ENCODE peak calls at places on chromosome 5, in seven cellular contexts. O is sigmoid colon, H is cardiac fibroblast, T is body of pancreas, B is uterus, D is HepG2, X is colonic mucosa. P is an unnamed sample.

GRCh38 chr5:124581866-124582650 is 164.4 kb downstream of the ZNF608 start:
- DNase-seq in X (no peak), H (no peak), T (no peak), O (no peak), D (no peak), B (no peak), P (no peak)

GRCh38 chr5:78974011-78974410 is 11.1 kb downstream of the ARSB start:
- DNase-seq in O (no peak), B (no peak), H (no peak), X (no peak), D (no peak), T (no peak), P (no peak)

GRCh38 chr5:57598756-57599155 is 116.1 kb upstream of the ACTBL2 start:
- DNase-seq in D (no peak), H (peak; percentile 88), T (no peak), B (no peak), X (no peak), O (no peak), P (peak; percentile 11)

GRCh38 chr5:166561759-166562158 is 1729.7 kb upstream of the WWC1 start:
- DNase-seq in O (no peak), X (no peak), B (no peak), T (no peak), D (no peak), H (peak; percentile 31), P (no peak)

GRCh38 chr5:111478898-111479297 is 33.4 kb downstream of the STARD4 start:
- DNase-seq in X (no peak), H (no peak), D (no peak), B (no peak), O (no peak), T (no peak), P (no peak)

GRCh38 chr5:4572297-4572696 is 567.8 kb upstream of the ADAMTS16 start:
- DNase-seq in B (no peak), T (no peak), X (no peak), D (no peak), O (no peak), H (no peak), P (no peak)

GRCh38 chr5:8628521-8628920 is 759.6 kb downstream of the MTRR start:
- DNase-seq in T (no peak), O (no peak), X (no peak), H (no peak), B (no peak), D (no peak), P (no peak)

GRCh38 chr5:76106149-76106548 is 23.0 kb downstream of the SV2C start:
- DNase-seq in T (no peak), H (no peak), D (no peak), B (no peak), X (no peak), O (no peak), P (no peak)

GRCh38 chr5:13957032-13957645 is 12.7 kb upstream of the DNAH5 start:
- DNase-seq in D (peak; percentile 54), X (no peak), T (peak; percentile 37), H (peak; percentile 77), B (no peak), O (no peak), P (peak; percentile 24)

GRCh38 chr5:21823588-21823987 is 1029.6 kb downstream of the CDH12 start:
- DNase-seq in H (peak; percentile 61), B (no peak), X (no peak), T (no peak), D (no peak), O (no peak), P (no peak)

GRCh38 chr5:38463634-38464521 is 92.6 kb downstream of the LIFR start:
- DNase-seq in X (no peak), T (peak; percentile 38), B (peak; percentile 40), H (peak; percentile 93), O (peak; percentile 74), D (peak; percentile 83), P (peak; percentile 67)

GRCh38 chr5:138180183-138180782 is 1.4 kb downstream of the KIF20A start:
- DNase-seq in D (peak; percentile 73), X (no peak), H (peak; percentile 78), B (no peak), T (no peak), O (no peak), P (peak; percentile 54)

GRCh38 chr5:55668356-55668755 is 43.8 kb downstream of the SLC38A9 start:
- DNase-seq in H (peak; percentile 88), B (no peak), D (no peak), X (no peak), O (no peak), T (no peak), P (peak; percentile 72)

GRCh38 chr5:121698690-121699089 is 153.0 kb upstream of the FTMT start:
- DNase-seq in H (no peak), T (no peak), O (no peak), X (no peak), B (no peak), D (no peak), P (no peak)

GRCh38 chr5:65508978-65509377 is 27.3 kb upstream of the ADAMTS6 start:
- DNase-seq in D (no peak), B (no peak), T (no peak), H (peak; percentile 15), X (no peak), O (no peak), P (no peak)

GRCh38 chr5:128825826-128826225 is 139.5 kb upstream of the SLC27A6 start:
- DNase-seq in H (peak; percentile 71), D (no peak), X (no peak), T (no peak), B (no peak), O (no peak), P (no peak)

GRCh38 chr5:135238622-135239460 is 160.2 kb downstream of the MACROH2A1 start:
- DNase-seq in H (no peak), X (peak; percentile 11), D (no peak), T (no peak), O (peak; percentile 60), B (peak; percentile 11), P (no peak)

GRCh38 chr5:64384761-64385160 is 121.1 kb upstream of the RGS7BP start:
- DNase-seq in H (peak; percentile 43), B (no peak), O (no peak), T (no peak), D (peak; percentile 12), X (no peak), P (no peak)

GRCh38 chr5:41656597-41656996 is 146.2 kb upstream of the PLCXD3 start:
- DNase-seq in T (no peak), O (no peak), X (no peak), B (no peak), D (no peak), H (no peak), P (no peak)

GRCh38 chr5:14569948-14570691 is 11.5 kb upstream of the OTULINL start:
- DNase-seq in O (no peak), H (no peak), D (peak; percentile 95), X (no peak), T (no peak), B (no peak), P (no peak)

GRCh38 chr5:177358333-177358939 is 712 bp downstream of the RGS14 start:
- DNase-seq in D (no peak), H (no peak), T (no peak), O (no peak), X (no peak), B (no peak), P (no peak)
- H3K4me3 ChIP-seq in D (no peak overlapping the region), H (no peak overlapping the region), T (no peak overlapping the region), O (peak overlapping the region; percentile 17), X (peak overlapping the region; percentile 48), B (peak overlapping the region; percentile 9), P (no peak overlapping the region)

GRCh38 chr5:98111686-98112085 is 661.8 kb upstream of the RGMB start:
- DNase-seq in D (no peak), T (no peak), B (no peak), X (no peak), O (no peak), H (peak; percentile 36), P (no peak)
- TF ChIP-seq CTCF in D (no peak), T (no peak), B (no peak), X (no peak), O (no peak), H (peak; percentile 44), P (peak; percentile 16)

GRCh38 chr5:134125195-134126015 is 10.9 kb downstream of the TCF7 start:
- DNase-seq in B (peak; percentile 62), X (no peak), H (peak; percentile 96), O (no peak), D (no peak), T (peak; percentile 57), P (peak; percentile 87)

GRCh38 chr5:134123360-134123759 is 8.9 kb downstream of the TCF7 start:
- DNase-seq in O (no peak), T (no peak), X (no peak), D (no peak), H (no peak), B (no peak), P (no peak)

GRCh38 chr5:134127376-134127861 is 12.9 kb downstream of the TCF7 start:
- DNase-seq in T (peak; percentile 59), O (no peak), X (no peak), D (no peak), B (no peak), H (peak; percentile 66), P (no peak)

GRCh38 chr5:134122530-134122929 is 8.0 kb downstream of the TCF7 start:
- DNase-seq in D (no peak), B (no peak), H (no peak), O (no peak), T (no peak), X (no peak), P (no peak)

DNA sequence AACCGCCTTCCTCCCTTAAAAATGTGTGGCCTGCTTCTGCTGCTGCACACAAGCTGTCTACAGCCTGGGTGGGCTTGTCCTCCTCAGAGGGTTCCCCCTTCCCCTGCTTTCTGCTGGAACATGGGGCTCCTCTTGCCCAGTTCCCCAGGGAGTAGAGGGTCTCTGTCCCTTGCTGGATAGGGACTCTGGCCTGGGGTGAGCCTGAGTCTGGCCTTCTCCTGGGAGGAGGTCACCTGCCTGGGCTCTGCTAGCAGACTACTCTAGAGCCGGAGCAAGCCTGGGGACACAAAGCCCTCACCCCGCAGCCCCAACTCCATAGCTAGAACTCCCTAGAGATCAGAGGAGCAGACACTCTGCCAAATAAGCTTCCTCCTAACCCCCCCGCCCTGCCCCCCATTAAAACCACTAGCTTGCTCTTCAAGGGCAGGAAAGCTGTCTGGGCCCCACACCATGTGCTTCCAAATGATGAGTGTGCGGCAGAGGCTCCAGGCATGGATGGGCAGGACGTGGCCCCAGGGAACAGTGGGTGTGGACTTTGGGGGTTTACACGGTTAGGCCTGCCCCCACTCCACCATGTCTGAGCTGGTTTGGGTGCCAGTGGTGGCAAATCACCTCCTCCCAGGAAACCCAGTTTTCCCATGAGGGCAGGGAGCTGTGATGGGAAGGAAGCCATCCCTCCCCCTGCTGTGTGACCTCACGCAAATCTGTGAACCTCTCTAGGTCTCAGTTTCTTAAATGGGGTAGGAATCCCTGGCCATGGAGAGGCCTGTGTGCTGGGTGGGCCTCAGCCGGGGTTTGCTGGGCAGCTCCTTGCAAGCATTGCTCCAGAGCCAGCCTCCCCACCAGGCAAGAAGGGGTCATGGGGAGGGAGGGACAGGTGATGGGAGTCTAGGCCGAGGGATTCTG is 10.1 kb downstream of the TCF7 start:
- DNase-seq in T (no peak), D (no peak), O (no peak), X (no peak), B (no peak), H (peak; percentile 91), P (peak; percentile 52)
- H3K4me3 ChIP-seq in T (no peak overlapping the region), D (no peak overlapping the region), O (no peak overlapping the region), X (no peak overlapping the region), B (no peak overlapping the region), H (no peak overlapping the region), P (no peak overlapping the region)

DNA sequence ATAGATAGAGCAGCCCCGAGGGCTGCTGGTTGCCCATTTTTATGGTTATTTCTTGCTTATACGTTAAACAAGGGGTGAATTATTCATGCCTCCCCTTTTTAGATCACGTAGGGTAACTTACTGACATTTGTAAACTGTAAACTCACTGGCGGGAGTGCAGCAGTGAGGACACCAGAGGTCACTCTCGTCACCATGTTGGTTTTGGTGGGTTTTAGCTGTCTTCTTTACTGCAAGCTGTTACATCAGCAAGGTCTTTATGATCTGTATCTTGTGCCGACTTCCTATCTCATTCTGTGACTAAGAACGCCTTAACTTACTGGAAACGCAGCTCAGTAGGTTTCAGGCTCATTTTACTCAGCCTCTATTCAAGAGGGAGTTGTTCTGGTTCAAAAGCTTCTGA is 155.0 kb upstream of the PRDM9 start:
- DNase-seq in T (no peak), H (peak; percentile 21), X (no peak), D (peak; percentile 15), O (no peak), B (no peak), P (no peak)
- TF ChIP-seq CTCF in T (peak; percentile 9), H (no peak), X (no peak), D (no peak), O (no peak), B (no peak), P (no peak)

P was measured in HFF-Myc.